ENCODE peak calls at places on chromosome 16, in five cellular contexts. A is left lung; U is Ammon's horn; L is stimulated activated CD4-positive, alpha-beta T cell treated with anti-CD3 and anti-CD28 coated beads, Interleukin-4, amount 100 ng/mL, for 48 hours; B is esophagus muscularis mucosa. T is an unnamed sample.

GRCh38 chr16:22313141-22313781 is 16.1 kb downstream of the POLR3E start:
- DNase-seq in L (no peak), B (no peak), U (no peak), A (no peak), T (no peak)

GRCh38 chr16:66474750-66475199 is 47.7 kb downstream of the BEAN1 start:
- DNase-seq in B (no peak), U (no peak), L (peak), A (no peak), T (peak)

GRCh38 chr16:89923640-89924297 is 627 bp downstream of the TUBB3 start:
- DNase-seq in B (no peak), A (no peak), U (no peak), L (no peak), T (no peak)

GRCh38 chr16:82649766-82650165 is 23.0 kb downstream of the CDH13 start:
- DNase-seq in L (no peak), A (no peak), U (no peak), B (no peak), T (no peak)

GRCh38 chr16:70157105-70157476 is 16.5 kb upstream of the CLEC18C start:
- DNase-seq in A (no peak), B (peak), U (no peak), L (no peak), T (peak)

GRCh38 chr16:88649195-88649923 is 1.5 kb downstream of the CYBA start:
- DNase-seq in A (no peak), B (no peak), L (no peak), U (no peak), T (no peak)

GRCh38 chr16:51759999-51760398 is 608.9 kb upstream of the SALL1 start:
- DNase-seq in B (no peak), L (no peak), U (no peak), A (no peak), T (no peak)

GRCh38 chr16:80346160-80346632 is 194.6 kb upstream of the DYNLRB2 start:
- DNase-seq in A (no peak), L (no peak), B (no peak), U (no peak), T (peak)

GRCh38 chr16:10103700-10104099 is 78.5 kb downstream of the GRIN2A start:
- DNase-seq in A (no peak), U (no peak), L (no peak), B (no peak), T (no peak)

GRCh38 chr16:89815639-89816348 is 653 bp downstream of the FANCA start:
- DNase-seq in A (no peak), B (no peak), U (no peak), L (no peak), T (no peak)

GRCh38 chr16:79089735-79090284 is 510.7 kb downstream of the MAF start:
- DNase-seq in U (peak), A (peak), B (no peak), L (peak), T (no peak)

GRCh38 chr16:15811778-15812750 is 44.8 kb downstream of the MYH11 start:
- DNase-seq in L (no peak), A (no peak), B (no peak), U (peak), T (peak)

GRCh38 chr16:75942901-75943300 is 216.6 kb upstream of the CPHXL start:
- DNase-seq in L (no peak), B (no peak), U (no peak), A (no peak), T (no peak)

GRCh38 chr16:81524382-81524781 is 79.8 kb downstream of the CMIP start:
- DNase-seq in A (no peak), L (no peak), U (no peak), B (no peak), T (no peak)

GRCh38 chr16:10557750-10558149 is 22.6 kb downstream of the EMP2 start:
- DNase-seq in L (no peak), B (no peak), A (no peak), U (no peak), T (no peak)

GRCh38 chr16:67161595-67162058 is 1.9 kb downstream of the FBXL8 start:
- DNase-seq in A (no peak), B (no peak), U (no peak), L (no peak), T (no peak)

GRCh38 chr16:28297784-28298510 is 5.6 kb downstream of the SBK1 start:
- DNase-seq in U (no peak), L (no peak), B (no peak), A (peak), T (no peak)

GRCh38 chr16:17633146-17633966 is 162.6 kb upstream of the XYLT1 start:
- DNase-seq in L (no peak), A (no peak), B (no peak), U (no peak), T (no peak)

GRCh38 chr16:55955439-55955838 is 80.3 kb upstream of the CES5A start:
- DNase-seq in B (peak), A (no peak), U (no peak), L (no peak), T (no peak)

GRCh38 chr16:86297391-86297790 is 212.9 kb upstream of the FOXF1 start:
- DNase-seq in L (no peak), U (no peak), A (peak), B (no peak), T (no peak)

GRCh38 chr16:23134274-23134673 is 15.0 kb downstream of the USP31 start:
- DNase-seq in A (no peak), U (no peak), B (no peak), L (no peak), T (no peak)

GRCh38 chr16:12320298-12320706 is 343.8 kb downstream of the SNX29 start:
- DNase-seq in U (no peak), B (no peak), L (no peak), A (no peak), T (peak)

GRCh38 chr16:28181557-28181914 is 30.2 kb downstream of the XPO6 start:
- DNase-seq in U (no peak), L (no peak), B (no peak), A (no peak), T (peak)

GRCh38 chr16:81595676-81596292 is 151.2 kb downstream of the CMIP start:
- DNase-seq in A (no peak), U (no peak), B (no peak), L (no peak), T (no peak)

GRCh38 chr16:83952587-83952939 is 477 bp upstream of the OSGIN1 start:
- DNase-seq in U (no peak), A (no peak), B (no peak), L (no peak), T (no peak)

GRCh38 chr16:85460983-85461813 is 151.9 kb upstream of the GSE1 start:
- DNase-seq in L (no peak), A (peak), U (no peak), B (no peak), T (peak)

GRCh38 chr16:81697321-81697885 is 81.7 kb upstream of the PLCG2 start:
- DNase-seq in L (peak), A (peak), U (peak), B (no peak), T (peak)

GRCh38 chr16:70551788-70552187 is 28.2 kb downstream of the SF3B3 start:
- DNase-seq in A (no peak), B (no peak), U (no peak), L (no peak), T (no peak)

GRCh38 chr16:23499801-23500200 is 10.5 kb downstream of the GGA2 start:
- DNase-seq in L (no peak), U (no peak), B (no peak), A (no peak), T (no peak)

GRCh38 chr16:56260378-56260987 is 69.2 kb downstream of the GNAO1 start:
- DNase-seq in B (no peak), A (no peak), L (no peak), U (no peak), T (no peak)

GRCh38 chr16:3364774-3365427 is 9.2 kb downstream of the OR2C1 start:
- DNase-seq in A (peak), L (peak), B (peak), U (peak), T (peak)

GRCh38 chr16:47884131-47884725 is 271.6 kb downstream of the ABCC12 start:
- DNase-seq in A (no peak), B (no peak), L (no peak), U (no peak), T (no peak)

GRCh38 chr16:88992351-88993005 is 15.5 kb upstream of the CBFA2T3 start:
- DNase-seq in U (no peak), L (no peak), A (no peak), B (no peak), T (no peak)

GRCh38 chr16:85988306-85988705 is 89.3 kb downstream of the IRF8 start:
- DNase-seq in L (no peak), A (no peak), U (no peak), B (no peak), T (no peak)

GRCh38 chr16:22813946-22814325 is at the start of gene HS3ST2:
- DNase-seq in A (no peak), B (no peak), L (no peak), U (peak), T (no peak)

T was measured in LHCN-M2.